ENCODE peak calls at places on chromosomes 1 and 21, in nine cellular contexts. One of them, this sample, is unnamed.
A peak's percentile ranks its signal among the peaks of the same experiment; 100 is the strongest.

GRCh38 chr1:115065021-115065420 is 24.3 kb downstream of the TSPAN2 start:
- DNase-seq in ovary: no peak
- DNase-seq in H54: no peak
- DNase-seq in body of pancreas: no peak
- DNase-seq in heart left ventricle: no peak
- DNase-seq in GM12891: no peak
- DNase-seq in spleen: no peak
- DNase-seq in endothelial cell of umbilical vein: no peak
- DNase-seq in H1: no peak
- DNase-seq in this sample: no peak

GRCh38 chr1:93666613-93667384 is 14.8 kb downstream of the BCAR3 start:
- DNase-seq in ovary: no peak
- DNase-seq in H54: no peak
- DNase-seq in body of pancreas: no peak
- DNase-seq in heart left ventricle: no peak
- DNase-seq in GM12891: no peak
- DNase-seq in spleen: no peak
- DNase-seq in endothelial cell of umbilical vein: peak; percentile 81
- DNase-seq in H1: no peak
- DNase-seq in this sample: no peak

GRCh38 chr1:10575616-10576015 is 100.9 kb downstream of the PEX14 start:
- DNase-seq in ovary: no peak
- DNase-seq in H54: peak; percentile 15
- DNase-seq in body of pancreas: no peak
- DNase-seq in heart left ventricle: no peak
- DNase-seq in GM12891: no peak
- DNase-seq in spleen: no peak
- DNase-seq in endothelial cell of umbilical vein: peak; percentile 77
- DNase-seq in H1: no peak
- DNase-seq in this sample: no peak

GRCh38 chr1:118360817-118361216 is 175.8 kb upstream of the SPAG17 start:
- DNase-seq in ovary: no peak
- DNase-seq in H54: no peak
- DNase-seq in body of pancreas: no peak
- DNase-seq in heart left ventricle: no peak
- DNase-seq in GM12891: no peak
- DNase-seq in spleen: no peak
- DNase-seq in endothelial cell of umbilical vein: no peak
- DNase-seq in H1: no peak
- DNase-seq in this sample: no peak

GRCh38 chr1:52919051-52919719 is 2.4 kb downstream of the ECHDC2 start:
- DNase-seq in ovary: no peak
- DNase-seq in H54: no peak
- DNase-seq in body of pancreas: no peak
- DNase-seq in heart left ventricle: no peak
- DNase-seq in GM12891: no peak
- DNase-seq in spleen: no peak
- DNase-seq in endothelial cell of umbilical vein: no peak
- DNase-seq in H1: no peak
- DNase-seq in this sample: no peak

GRCh38 chr1:76635784-76636183 is 231.5 kb upstream of the ST6GALNAC5 start:
- DNase-seq in ovary: no peak
- DNase-seq in H54: no peak
- DNase-seq in body of pancreas: no peak
- DNase-seq in heart left ventricle: no peak
- DNase-seq in GM12891: no peak
- DNase-seq in spleen: no peak
- DNase-seq in endothelial cell of umbilical vein: no peak
- DNase-seq in H1: no peak
- DNase-seq in this sample: no peak

GRCh38 chr21:38628426-38628825 is 130.1 kb upstream of the ERG start:
- DNase-seq in ovary: no peak
- DNase-seq in H54: no peak
- DNase-seq in body of pancreas: no peak
- DNase-seq in heart left ventricle: no peak
- DNase-seq in GM12891: no peak
- DNase-seq in spleen: no peak
- DNase-seq in endothelial cell of umbilical vein: no peak
- DNase-seq in H1: no peak
- DNase-seq in this sample: no peak

GRCh38 chr1:61171915-61172485 is 89.6 kb downstream of the NFIA start:
- DNase-seq in ovary: no peak
- DNase-seq in H54: no peak
- DNase-seq in body of pancreas: no peak
- DNase-seq in heart left ventricle: no peak
- DNase-seq in GM12891: no peak
- DNase-seq in spleen: no peak
- DNase-seq in endothelial cell of umbilical vein: no peak
- DNase-seq in H1: no peak
- DNase-seq in this sample: no peak

GRCh38 chr1:209815931-209816338 is 10.0 kb upstream of the IRF6 start:
- DNase-seq in ovary: no peak
- DNase-seq in H54: no peak
- DNase-seq in body of pancreas: no peak
- DNase-seq in heart left ventricle: no peak
- DNase-seq in GM12891: no peak
- DNase-seq in spleen: no peak
- DNase-seq in endothelial cell of umbilical vein: no peak
- DNase-seq in H1: no peak
- DNase-seq in this sample: no peak

DNA sequence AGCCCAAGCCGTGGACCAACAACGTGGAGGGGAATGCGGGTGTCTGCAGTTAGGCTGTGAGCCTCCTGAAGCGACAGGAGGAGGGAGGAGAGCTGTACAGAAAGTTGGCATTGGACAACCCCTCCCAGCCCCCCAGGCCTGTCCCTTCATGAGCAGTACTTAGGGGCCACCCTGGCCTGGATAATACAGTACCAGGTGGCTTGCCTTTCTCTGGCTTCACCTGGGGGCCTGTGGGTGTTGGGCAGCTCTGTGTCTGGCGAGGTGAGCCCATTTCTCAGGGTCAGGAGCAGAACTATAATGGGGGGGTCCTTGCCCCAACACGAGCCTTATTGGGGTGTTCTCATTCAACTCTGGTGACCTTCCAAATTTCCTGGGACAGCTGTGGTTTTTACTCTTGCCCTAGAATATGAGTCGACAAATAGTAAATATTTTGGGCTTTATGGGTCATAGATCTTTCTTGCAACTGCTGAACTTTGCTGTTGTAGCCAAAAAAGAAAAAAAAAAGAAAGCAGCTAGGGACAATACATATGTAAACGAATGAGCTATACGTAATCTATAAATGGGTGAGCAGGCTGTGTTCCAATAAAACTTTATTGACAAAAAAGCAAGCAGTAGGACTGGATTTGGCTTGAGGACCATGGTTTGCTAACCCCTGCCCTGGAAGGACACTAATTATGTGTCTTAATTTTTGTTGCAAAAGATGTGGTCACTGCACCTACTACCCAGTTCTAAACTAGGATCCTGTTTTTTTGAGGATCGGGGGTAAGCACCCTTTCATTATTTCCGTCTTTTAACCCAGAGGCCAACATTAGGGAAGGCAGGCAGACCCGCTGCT is 11.4 kb downstream of the COQ8A start:
- DNase-seq in ovary: no peak
- DNase-seq in H54: no peak
- DNase-seq in body of pancreas: no peak
- DNase-seq in heart left ventricle: no peak
- DNase-seq in GM12891: no peak
- DNase-seq in spleen: no peak
- DNase-seq in endothelial cell of umbilical vein: no peak
- DNase-seq in H1: no peak
- DNase-seq in this sample: no peak
- TF ChIP-seq POLR2A in ovary: no peak
- TF ChIP-seq POLR2A in H54: no peak
- TF ChIP-seq POLR2A in body of pancreas: no peak
- TF ChIP-seq POLR2A in heart left ventricle: no peak
- TF ChIP-seq POLR2A in GM12891: no peak
- TF ChIP-seq POLR2A in spleen: no peak
- TF ChIP-seq POLR2A in endothelial cell of umbilical vein: no peak
- TF ChIP-seq POLR2A in H1: no peak
- TF ChIP-seq POLR2A in this sample: no peak

GRCh38 chr1:220046052-220046930 is at the start of gene EPRS1:
- DNase-seq in ovary: peak; percentile 85
- DNase-seq in H54: peak; percentile 92
- DNase-seq in body of pancreas: peak; percentile 95
- DNase-seq in heart left ventricle: peak; percentile 97
- DNase-seq in GM12891: peak; percentile 81
- DNase-seq in spleen: peak; percentile 99
- DNase-seq in endothelial cell of umbilical vein: peak; percentile 99
- DNase-seq in H1: peak; percentile 88
- DNase-seq in this sample: peak; percentile 98
- TF ChIP-seq POLR2A in ovary: peak; percentile 21
- TF ChIP-seq POLR2A in H54: peak; percentile 91
- TF ChIP-seq POLR2A in body of pancreas: peak; percentile 72
- TF ChIP-seq POLR2A in heart left ventricle: peak; percentile 68
- TF ChIP-seq POLR2A in GM12891: peak; percentile 82
- TF ChIP-seq POLR2A in spleen: no peak
- TF ChIP-seq POLR2A in endothelial cell of umbilical vein: peak; percentile 91
- TF ChIP-seq POLR2A in H1: peak; percentile 65
- TF ChIP-seq POLR2A in this sample: peak; percentile 91

GRCh38 chr1:234874291-234875288 is 254.0 kb downstream of the TOMM20 start:
- DNase-seq in ovary: no peak
- DNase-seq in H54: no peak
- DNase-seq in body of pancreas: no peak
- DNase-seq in heart left ventricle: no peak
- DNase-seq in GM12891: no peak
- DNase-seq in spleen: no peak
- DNase-seq in endothelial cell of umbilical vein: no peak
- DNase-seq in H1: no peak
- DNase-seq in this sample: peak; percentile 78

GRCh38 chr1:234875953-234876814 is 252.5 kb downstream of the TOMM20 start:
- DNase-seq in ovary: no peak
- DNase-seq in H54: no peak
- DNase-seq in body of pancreas: peak; percentile 79
- DNase-seq in heart left ventricle: no peak
- DNase-seq in GM12891: peak; percentile 44
- DNase-seq in spleen: no peak
- DNase-seq in endothelial cell of umbilical vein: peak; percentile 90
- DNase-seq in H1: no peak
- DNase-seq in this sample: peak; percentile 98

GRCh38 chr1:234877761-234878160 is 250.9 kb downstream of the TOMM20 start:
- DNase-seq in ovary: no peak
- DNase-seq in H54: no peak
- DNase-seq in body of pancreas: no peak
- DNase-seq in heart left ventricle: no peak
- DNase-seq in GM12891: no peak
- DNase-seq in spleen: no peak
- DNase-seq in endothelial cell of umbilical vein: no peak
- DNase-seq in H1: no peak
- DNase-seq in this sample: no peak

GRCh38 chr1:234878288-234878687 is 250.3 kb downstream of the TOMM20 start:
- DNase-seq in ovary: no peak
- DNase-seq in H54: no peak
- DNase-seq in body of pancreas: no peak
- DNase-seq in heart left ventricle: no peak
- DNase-seq in GM12891: no peak
- DNase-seq in spleen: no peak
- DNase-seq in endothelial cell of umbilical vein: no peak
- DNase-seq in H1: no peak
- DNase-seq in this sample: peak; percentile 16

GRCh38 chr1:234875328-234875952 is 253.2 kb downstream of the TOMM20 start:
- DNase-seq in ovary: no peak
- DNase-seq in H54: no peak
- DNase-seq in body of pancreas: peak; percentile 89
- DNase-seq in heart left ventricle: no peak
- DNase-seq in GM12891: no peak
- DNase-seq in spleen: no peak
- DNase-seq in endothelial cell of umbilical vein: no peak
- DNase-seq in H1: no peak
- DNase-seq in this sample: peak; percentile 56
- TF ChIP-seq POLR2A in ovary: no peak
- TF ChIP-seq POLR2A in H54: no peak
- TF ChIP-seq POLR2A in body of pancreas: no peak
- TF ChIP-seq POLR2A in heart left ventricle: no peak
- TF ChIP-seq POLR2A in GM12891: no peak
- TF ChIP-seq POLR2A in spleen: no peak
- TF ChIP-seq POLR2A in endothelial cell of umbilical vein: no peak
- TF ChIP-seq POLR2A in H1: no peak
- TF ChIP-seq POLR2A in this sample: no peak

GRCh38 chr21:24223625-24224024 is 1383.7 kb downstream of the MRPL39 start:
- DNase-seq in ovary: no peak
- DNase-seq in H54: no peak
- DNase-seq in body of pancreas: no peak
- DNase-seq in heart left ventricle: no peak
- DNase-seq in GM12891: no peak
- DNase-seq in spleen: no peak
- DNase-seq in endothelial cell of umbilical vein: no peak
- DNase-seq in H1: no peak
- DNase-seq in this sample: no peak

GRCh38 chr21:24224411-24224810 is 1382.9 kb downstream of the MRPL39 start:
- DNase-seq in ovary: no peak
- DNase-seq in H54: no peak
- DNase-seq in body of pancreas: no peak
- DNase-seq in heart left ventricle: no peak
- DNase-seq in GM12891: no peak
- DNase-seq in spleen: no peak
- DNase-seq in endothelial cell of umbilical vein: no peak
- DNase-seq in H1: no peak
- DNase-seq in this sample: no peak

GRCh38 chr21:24220466-24220865 is 1386.8 kb downstream of the MRPL39 start:
- DNase-seq in ovary: no peak
- DNase-seq in H54: no peak
- DNase-seq in body of pancreas: no peak
- DNase-seq in heart left ventricle: no peak
- DNase-seq in GM12891: no peak
- DNase-seq in spleen: no peak
- DNase-seq in endothelial cell of umbilical vein: no peak
- DNase-seq in H1: no peak
- DNase-seq in this sample: no peak

GRCh38 chr21:24225432-24225831 is 1381.8 kb downstream of the MRPL39 start:
- DNase-seq in ovary: no peak
- DNase-seq in H54: no peak
- DNase-seq in body of pancreas: no peak
- DNase-seq in heart left ventricle: no peak
- DNase-seq in GM12891: no peak
- DNase-seq in spleen: no peak
- DNase-seq in endothelial cell of umbilical vein: no peak
- DNase-seq in H1: no peak
- DNase-seq in this sample: no peak
- TF ChIP-seq POLR2A in ovary: no peak
- TF ChIP-seq POLR2A in H54: no peak
- TF ChIP-seq POLR2A in body of pancreas: no peak
- TF ChIP-seq POLR2A in heart left ventricle: no peak
- TF ChIP-seq POLR2A in GM12891: no peak
- TF ChIP-seq POLR2A in spleen: no peak
- TF ChIP-seq POLR2A in endothelial cell of umbilical vein: no peak
- TF ChIP-seq POLR2A in H1: no peak
- TF ChIP-seq POLR2A in this sample: no peak

DNA sequence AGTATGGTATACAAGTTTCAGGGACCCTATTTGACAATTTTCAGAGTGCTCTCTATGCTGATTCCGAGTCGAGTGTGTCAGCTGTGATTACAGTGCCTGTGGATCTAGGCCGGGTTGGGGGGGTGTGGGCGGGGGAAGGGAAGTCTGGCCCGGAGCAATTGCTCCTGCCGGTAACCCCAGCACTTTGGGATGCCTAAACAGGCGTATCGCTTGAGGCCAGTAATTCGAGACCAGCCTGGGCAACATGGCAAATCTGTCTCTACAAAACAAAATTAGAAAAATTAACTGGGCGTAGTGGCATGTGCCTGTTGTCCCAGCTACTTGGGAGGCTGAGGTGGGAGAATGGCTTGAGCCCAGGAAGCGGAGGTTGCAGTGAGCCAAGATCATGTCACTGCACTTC is 1.6 kb upstream of the IL10RB start:
- DNase-seq in ovary: no peak
- DNase-seq in H54: no peak
- DNase-seq in body of pancreas: no peak
- DNase-seq in heart left ventricle: no peak
- DNase-seq in GM12891: no peak
- DNase-seq in spleen: no peak
- DNase-seq in endothelial cell of umbilical vein: no peak
- DNase-seq in H1: no peak
- DNase-seq in this sample: no peak
- TF ChIP-seq POLR2A in ovary: no peak
- TF ChIP-seq POLR2A in H54: no peak
- TF ChIP-seq POLR2A in body of pancreas: no peak
- TF ChIP-seq POLR2A in heart left ventricle: no peak
- TF ChIP-seq POLR2A in GM12891: no peak
- TF ChIP-seq POLR2A in spleen: no peak
- TF ChIP-seq POLR2A in endothelial cell of umbilical vein: no peak
- TF ChIP-seq POLR2A in H1: no peak
- TF ChIP-seq POLR2A in this sample: no peak

This sample was measured in erythroblast.